ENCODE peak calls at places on chromosomes 2 and 18, in five cellular contexts. One of them, this sample, is unnamed.

GRCh38 chr2:886072-887022 is 64.3 kb upstream of the SNTG2 start:
- DNase-seq in mesothelial cell of epicardium: no peak
- DNase-seq in HL-60: no peak
- DNase-seq in epithelial cell of esophagus: no peak
- DNase-seq in CD8-positive, alpha-beta T cell: no peak
- DNase-seq in this sample: peak; percentile 15

GRCh38 chr2:96967964-96968363 is 18.4 kb downstream of the FAM178B start:
- DNase-seq in HL-60: no peak
- DNase-seq in epithelial cell of esophagus: no peak
- DNase-seq in CD8-positive, alpha-beta T cell: no peak
- DNase-seq in mesothelial cell of epicardium: no peak
- DNase-seq in this sample: no peak

GRCh38 chr18:2903006-2903405 is 56.2 kb downstream of the EMILIN2 start:
- DNase-seq in mesothelial cell of epicardium: no peak
- DNase-seq in HL-60: no peak
- DNase-seq in CD8-positive, alpha-beta T cell: no peak
- DNase-seq in epithelial cell of esophagus: peak; percentile 60
- DNase-seq in this sample: no peak

GRCh38 chr2:240648650-240649275 is 23.5 kb downstream of the GPR35 start:
- DNase-seq in CD8-positive, alpha-beta T cell: peak; percentile 7
- DNase-seq in HL-60: no peak
- DNase-seq in mesothelial cell of epicardium: no peak
- DNase-seq in epithelial cell of esophagus: no peak
- DNase-seq in this sample: no peak

GRCh38 chr2:194602750-194603149 is 1054.3 kb upstream of the SLC39A10 start:
- DNase-seq in HL-60: no peak
- DNase-seq in mesothelial cell of epicardium: no peak
- DNase-seq in CD8-positive, alpha-beta T cell: no peak
- DNase-seq in epithelial cell of esophagus: peak; percentile 9
- DNase-seq in this sample: no peak

GRCh38 chr2:27092696-27093429 is 6.3 kb downstream of the KHK start:
- DNase-seq in mesothelial cell of epicardium: no peak
- DNase-seq in HL-60: no peak
- DNase-seq in epithelial cell of esophagus: no peak
- DNase-seq in CD8-positive, alpha-beta T cell: no peak
- DNase-seq in this sample: no peak

GRCh38 chr2:55743583-55743982 is 49.9 kb upstream of the PNPT1 start:
- DNase-seq in HL-60: no peak
- DNase-seq in mesothelial cell of epicardium: no peak
- DNase-seq in CD8-positive, alpha-beta T cell: no peak
- DNase-seq in epithelial cell of esophagus: peak; percentile 49
- DNase-seq in this sample: no peak

GRCh38 chr2:58449286-58450010 is 208.3 kb upstream of the FANCL start:
- DNase-seq in CD8-positive, alpha-beta T cell: no peak
- DNase-seq in HL-60: no peak
- DNase-seq in epithelial cell of esophagus: peak; percentile 24
- DNase-seq in mesothelial cell of epicardium: no peak
- DNase-seq in this sample: peak; percentile 58

GRCh38 chr2:166234112-166234846 is 106.5 kb upstream of the SCN1A start:
- DNase-seq in epithelial cell of esophagus: peak; percentile 44
- DNase-seq in mesothelial cell of epicardium: no peak
- DNase-seq in HL-60: no peak
- DNase-seq in CD8-positive, alpha-beta T cell: no peak
- DNase-seq in this sample: no peak

GRCh38 chr2:240876475-240877251 is 8.0 kb downstream of the AGXT start:
- DNase-seq in HL-60: no peak
- DNase-seq in CD8-positive, alpha-beta T cell: no peak
- DNase-seq in mesothelial cell of epicardium: no peak
- DNase-seq in epithelial cell of esophagus: no peak
- DNase-seq in this sample: peak; percentile 41

GRCh38 chr2:197011777-197012641 is 85.5 kb upstream of the PGAP1 start:
- DNase-seq in HL-60: peak; percentile 28
- DNase-seq in CD8-positive, alpha-beta T cell: no peak
- DNase-seq in epithelial cell of esophagus: peak; percentile 55
- DNase-seq in mesothelial cell of epicardium: no peak
- DNase-seq in this sample: no peak

GRCh38 chr2:19818039-19818438 is 83.7 kb downstream of the TTC32 start:
- DNase-seq in epithelial cell of esophagus: no peak
- DNase-seq in CD8-positive, alpha-beta T cell: no peak
- DNase-seq in HL-60: no peak
- DNase-seq in mesothelial cell of epicardium: no peak
- DNase-seq in this sample: no peak

GRCh38 chr18:61333746-61334490 is 688 bp downstream of the CDH20 start:
- DNase-seq in epithelial cell of esophagus: no peak
- DNase-seq in CD8-positive, alpha-beta T cell: no peak
- DNase-seq in mesothelial cell of epicardium: peak; percentile 24
- DNase-seq in HL-60: no peak
- DNase-seq in this sample: no peak

GRCh38 chr2:33482518-33482917 is 6.1 kb downstream of the RASGRP3 start:
- DNase-seq in mesothelial cell of epicardium: no peak
- DNase-seq in CD8-positive, alpha-beta T cell: no peak
- DNase-seq in HL-60: no peak
- DNase-seq in epithelial cell of esophagus: no peak
- DNase-seq in this sample: no peak

GRCh38 chr2:85787981-85788340 is 34.2 kb downstream of the ATOH8 start:
- DNase-seq in HL-60: no peak
- DNase-seq in mesothelial cell of epicardium: no peak
- DNase-seq in epithelial cell of esophagus: no peak
- DNase-seq in CD8-positive, alpha-beta T cell: no peak
- DNase-seq in this sample: no peak

GRCh38 chr2:169933124-169933711 is 106.0 kb downstream of the UBR3 start:
- DNase-seq in mesothelial cell of epicardium: no peak
- DNase-seq in epithelial cell of esophagus: peak; percentile 55
- DNase-seq in CD8-positive, alpha-beta T cell: no peak
- DNase-seq in HL-60: peak; percentile 3
- DNase-seq in this sample: no peak

GRCh38 chr2:218036371-218036770 is 32.7 kb upstream of the RUFY4 start:
- DNase-seq in mesothelial cell of epicardium: no peak
- DNase-seq in epithelial cell of esophagus: no peak
- DNase-seq in CD8-positive, alpha-beta T cell: no peak
- DNase-seq in HL-60: no peak
- DNase-seq in this sample: no peak

GRCh38 chr2:501130-501529 is 176.1 kb downstream of the TMEM18 start:
- DNase-seq in CD8-positive, alpha-beta T cell: no peak
- DNase-seq in epithelial cell of esophagus: no peak
- DNase-seq in HL-60: no peak
- DNase-seq in mesothelial cell of epicardium: no peak
- DNase-seq in this sample: no peak

GRCh38 chr2:48852938-48853337 is 97.4 kb upstream of the LHCGR start:
- DNase-seq in epithelial cell of esophagus: no peak
- DNase-seq in mesothelial cell of epicardium: no peak
- DNase-seq in HL-60: no peak
- DNase-seq in CD8-positive, alpha-beta T cell: no peak
- DNase-seq in this sample: no peak

GRCh38 chr2:196601430-196602306 is 37.8 kb upstream of the CCDC150 start:
- DNase-seq in epithelial cell of esophagus: peak; percentile 84
- DNase-seq in HL-60: no peak
- DNase-seq in mesothelial cell of epicardium: no peak
- DNase-seq in CD8-positive, alpha-beta T cell: no peak
- DNase-seq in this sample: no peak

GRCh38 chr18:62102221-62102620 is 84.6 kb downstream of the PIGN start:
- DNase-seq in HL-60: no peak
- DNase-seq in mesothelial cell of epicardium: no peak
- DNase-seq in CD8-positive, alpha-beta T cell: no peak
- DNase-seq in epithelial cell of esophagus: no peak
- DNase-seq in this sample: no peak

GRCh38 chr2:233119806-233120205 is 59.7 kb downstream of the INPP5D start:
- DNase-seq in epithelial cell of esophagus: no peak
- DNase-seq in mesothelial cell of epicardium: no peak
- DNase-seq in CD8-positive, alpha-beta T cell: no peak
- DNase-seq in HL-60: no peak
- DNase-seq in this sample: no peak

GRCh38 chr2:234437642-234438321 is 59.1 kb downstream of the ARL4C start:
- DNase-seq in CD8-positive, alpha-beta T cell: no peak
- DNase-seq in HL-60: no peak
- DNase-seq in epithelial cell of esophagus: peak; percentile 58
- DNase-seq in mesothelial cell of epicardium: no peak
- DNase-seq in this sample: no peak

DNA sequence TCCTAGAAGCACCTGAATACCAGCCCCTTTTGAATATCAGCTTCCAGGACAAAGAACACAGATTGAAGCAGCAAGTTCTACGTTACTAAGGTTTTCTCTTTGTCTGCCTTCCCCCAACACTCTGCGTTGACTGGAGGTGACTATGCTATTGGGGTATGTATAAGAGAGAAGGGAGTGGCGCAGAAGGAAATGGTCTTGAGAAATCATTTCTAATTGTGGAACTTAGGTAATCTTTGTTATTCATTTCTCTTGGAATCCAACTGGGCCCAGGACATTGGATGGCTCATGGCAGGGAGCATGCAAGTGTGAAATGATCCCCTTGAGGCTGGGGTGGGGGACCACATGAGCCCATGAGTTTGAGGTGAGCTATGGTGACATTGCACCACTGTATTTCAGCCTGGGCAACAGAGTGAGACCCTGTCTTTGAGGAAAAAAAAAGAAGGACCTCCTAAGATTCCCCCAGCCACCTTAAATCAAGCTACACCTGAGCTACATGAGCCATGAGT is 29.7 kb downstream of the XDH start:
- DNase-seq in HL-60: no peak
- DNase-seq in CD8-positive, alpha-beta T cell: no peak
- DNase-seq in epithelial cell of esophagus: peak; percentile 98
- DNase-seq in mesothelial cell of epicardium: no peak
- DNase-seq in this sample: no peak
- TF ChIP-seq CTCF in HL-60: no peak
- TF ChIP-seq CTCF in CD8-positive, alpha-beta T cell: no peak
- TF ChIP-seq CTCF in epithelial cell of esophagus: no peak
- TF ChIP-seq CTCF in mesothelial cell of epicardium: no peak
- TF ChIP-seq CTCF in this sample: no peak

GRCh38 chr2:37984176-37984575 is 59.1 kb downstream of the RMDN2 start:
- DNase-seq in HL-60: no peak
- DNase-seq in mesothelial cell of epicardium: no peak
- DNase-seq in CD8-positive, alpha-beta T cell: no peak
- DNase-seq in epithelial cell of esophagus: no peak
- DNase-seq in this sample: no peak

GRCh38 chr2:37985333-37985732 is 60.2 kb downstream of the RMDN2 start:
- DNase-seq in HL-60: peak; percentile 39
- DNase-seq in CD8-positive, alpha-beta T cell: no peak
- DNase-seq in mesothelial cell of epicardium: no peak
- DNase-seq in epithelial cell of esophagus: peak; percentile 73
- DNase-seq in this sample: no peak

GRCh38 chr2:37982847-37983246 is 57.8 kb downstream of the RMDN2 start:
- DNase-seq in mesothelial cell of epicardium: no peak
- DNase-seq in CD8-positive, alpha-beta T cell: no peak
- DNase-seq in epithelial cell of esophagus: no peak
- DNase-seq in HL-60: no peak
- DNase-seq in this sample: no peak

GRCh38 chr2:37983719-37984118 is 58.6 kb downstream of the RMDN2 start:
- DNase-seq in HL-60: no peak
- DNase-seq in epithelial cell of esophagus: no peak
- DNase-seq in mesothelial cell of epicardium: no peak
- DNase-seq in CD8-positive, alpha-beta T cell: no peak
- DNase-seq in this sample: no peak

GRCh38 chr2:37984589-37984988 is 59.5 kb downstream of the RMDN2 start:
- DNase-seq in epithelial cell of esophagus: peak; percentile 18
- DNase-seq in mesothelial cell of epicardium: no peak
- DNase-seq in HL-60: no peak
- DNase-seq in CD8-positive, alpha-beta T cell: no peak
- DNase-seq in this sample: no peak
- TF ChIP-seq CTCF in epithelial cell of esophagus: no peak
- TF ChIP-seq CTCF in mesothelial cell of epicardium: no peak
- TF ChIP-seq CTCF in HL-60: no peak
- TF ChIP-seq CTCF in CD8-positive, alpha-beta T cell: no peak
- TF ChIP-seq CTCF in this sample: peak; percentile 26

GRCh38 chr2:219829968-219830738 is 202.7 kb downstream of the SLC4A3 start:
- DNase-seq in epithelial cell of esophagus: no peak
- DNase-seq in mesothelial cell of epicardium: no peak
- DNase-seq in HL-60: no peak
- DNase-seq in CD8-positive, alpha-beta T cell: no peak
- DNase-seq in this sample: no peak

GRCh38 chr2:219836647-219837177 is 209.3 kb downstream of the SLC4A3 start:
- DNase-seq in mesothelial cell of epicardium: no peak
- DNase-seq in CD8-positive, alpha-beta T cell: no peak
- DNase-seq in HL-60: peak; percentile 21
- DNase-seq in epithelial cell of esophagus: peak; percentile 49
- DNase-seq in this sample: no peak

GRCh38 chr2:219831957-219832356 is 204.5 kb downstream of the SLC4A3 start:
- DNase-seq in mesothelial cell of epicardium: no peak
- DNase-seq in epithelial cell of esophagus: no peak
- DNase-seq in CD8-positive, alpha-beta T cell: no peak
- DNase-seq in HL-60: no peak
- DNase-seq in this sample: no peak

GRCh38 chr2:219832904-219833303 is 205.5 kb downstream of the SLC4A3 start:
- DNase-seq in HL-60: no peak
- DNase-seq in mesothelial cell of epicardium: no peak
- DNase-seq in epithelial cell of esophagus: no peak
- DNase-seq in CD8-positive, alpha-beta T cell: no peak
- DNase-seq in this sample: no peak

DNA sequence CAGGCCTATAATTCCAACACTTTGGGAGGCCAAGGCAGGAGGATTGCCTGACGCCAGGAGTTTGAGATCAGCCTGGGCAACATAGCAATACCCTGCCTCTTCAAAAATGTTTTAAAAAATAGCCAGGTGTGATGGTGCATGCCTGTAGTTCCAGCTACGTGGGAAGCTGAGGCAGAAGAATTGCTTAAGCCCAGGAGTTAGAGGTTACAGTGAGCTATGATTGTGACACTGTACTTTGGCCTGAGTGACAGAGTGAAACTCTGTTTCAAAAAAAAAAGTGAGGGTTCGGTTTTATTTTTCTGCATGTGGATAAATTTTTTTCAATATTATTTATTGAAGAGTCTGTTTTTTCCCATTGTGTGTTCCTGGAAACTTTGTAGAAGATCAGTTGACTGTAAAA is 208.1 kb downstream of the SLC4A3 start:
- DNase-seq in HL-60: no peak
- DNase-seq in mesothelial cell of epicardium: no peak
- DNase-seq in CD8-positive, alpha-beta T cell: no peak
- DNase-seq in epithelial cell of esophagus: no peak
- DNase-seq in this sample: no peak
- TF ChIP-seq CTCF in HL-60: no peak
- TF ChIP-seq CTCF in mesothelial cell of epicardium: no peak
- TF ChIP-seq CTCF in CD8-positive, alpha-beta T cell: no peak
- TF ChIP-seq CTCF in epithelial cell of esophagus: no peak
- TF ChIP-seq CTCF in this sample: no peak

GRCh38 chr18:53745228-53745967 is 479.1 kb downstream of the MBD2 start:
- DNase-seq in CD8-positive, alpha-beta T cell: no peak
- DNase-seq in HL-60: no peak
- DNase-seq in mesothelial cell of epicardium: no peak
- DNase-seq in epithelial cell of esophagus: peak; percentile 81
- DNase-seq in this sample: no peak

GRCh38 chr18:53739700-53740099 is 484.8 kb downstream of the MBD2 start:
- DNase-seq in epithelial cell of esophagus: no peak
- DNase-seq in HL-60: no peak
- DNase-seq in mesothelial cell of epicardium: no peak
- DNase-seq in CD8-positive, alpha-beta T cell: no peak
- DNase-seq in this sample: no peak
- TF ChIP-seq CTCF in epithelial cell of esophagus: no peak
- TF ChIP-seq CTCF in HL-60: no peak
- TF ChIP-seq CTCF in mesothelial cell of epicardium: no peak
- TF ChIP-seq CTCF in CD8-positive, alpha-beta T cell: no peak
- TF ChIP-seq CTCF in this sample: no peak

DNA sequence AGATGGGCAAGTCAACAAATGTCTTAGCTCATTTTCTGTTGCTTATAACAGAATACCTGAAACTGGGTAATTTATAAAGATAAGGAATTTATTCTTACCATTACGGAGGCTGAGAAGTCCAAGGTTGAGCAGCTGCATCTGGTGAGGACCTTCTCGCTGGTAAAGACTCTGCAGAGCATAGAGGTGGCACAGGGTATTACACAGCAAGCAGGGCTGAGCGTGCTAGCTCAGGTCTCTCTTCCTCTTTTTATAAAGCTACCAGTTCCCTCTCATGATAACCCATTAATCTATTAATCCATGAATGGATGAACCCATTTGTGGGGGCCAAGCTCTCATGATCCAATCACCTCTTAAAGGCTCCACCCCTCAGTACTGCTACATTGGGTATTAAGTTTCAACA is 109.1 kb downstream of the CDK15 start:
- DNase-seq in mesothelial cell of epicardium: no peak
- DNase-seq in epithelial cell of esophagus: no peak
- DNase-seq in CD8-positive, alpha-beta T cell: no peak
- DNase-seq in HL-60: peak; percentile 58
- DNase-seq in this sample: no peak
- TF ChIP-seq CTCF in mesothelial cell of epicardium: no peak
- TF ChIP-seq CTCF in epithelial cell of esophagus: no peak
- TF ChIP-seq CTCF in CD8-positive, alpha-beta T cell: no peak
- TF ChIP-seq CTCF in HL-60: peak; percentile 35
- TF ChIP-seq CTCF in this sample: no peak

This sample was measured in CD14-positive monocyte.